ENCODE peak calls at places on chromosomes 5 and 9, in eight cellular contexts. W is astrocyte, X is body of pancreas, O is tibial nerve, H is neural progenitor cell, N is A549, Q is dorsolateral prefrontal cortex, A is fibroblast of lung. T is an unnamed sample.

GRCh38 chr5:59416441-59416840 is 477.1 kb downstream of the PDE4D start:
- DNase-seq in Q (no peak), X (no peak), N (peak; percentile 66), A (peak; percentile 87), W (peak; percentile 3), O (no peak), H (no peak), T (no peak)

GRCh38 chr5:171397599-171397998 is 9.9 kb downstream of the NPM1 start:
- DNase-seq in A (no peak), H (no peak), O (no peak), N (no peak), W (no peak), X (no peak), Q (no peak), T (no peak)

GRCh38 chr9:19028835-19029451 is 4.1 kb downstream of the SAXO1 start:
- DNase-seq in O (peak; percentile 45), H (peak; percentile 81), Q (no peak), A (peak; percentile 83), N (peak; percentile 66), X (peak; percentile 33), W (peak; percentile 33), T (no peak)

GRCh38 chr9:131500939-131501541 is 1.7 kb upstream of the POMT1 start:
- DNase-seq in X (no peak), H (no peak), Q (no peak), O (no peak), W (peak; percentile 58), A (peak; percentile 47), N (no peak), T (no peak)

GRCh38 chr5:79794347-79794746 is 104.7 kb downstream of the CMYA5 start:
- DNase-seq in X (no peak), H (no peak), A (no peak), N (no peak), W (no peak), O (no peak), Q (no peak), T (no peak)

GRCh38 chr5:143495823-143496275 is 92.4 kb upstream of the NR3C1 start:
- DNase-seq in A (peak; percentile 91), Q (no peak), H (no peak), O (no peak), W (peak; percentile 67), X (no peak), N (peak; percentile 89), T (no peak)

GRCh38 chr9:32264171-32264862 is 120.1 kb upstream of the ACO1 start:
- DNase-seq in W (peak; percentile 1), H (peak; percentile 69), N (no peak), X (no peak), Q (no peak), A (peak; percentile 1), O (no peak), T (no peak)

GRCh38 chr9:124483481-124483880 is 23.7 kb downstream of the NR5A1 start:
- DNase-seq in Q (no peak), N (no peak), X (no peak), A (no peak), H (no peak), W (no peak), O (no peak), T (no peak)

GRCh38 chr5:158639876-158640570 is 459.7 kb downstream of the EBF1 start:
- DNase-seq in Q (no peak), A (peak; percentile 25), N (no peak), X (no peak), H (no peak), W (no peak), O (no peak), T (no peak)

GRCh38 chr5:158642852-158643251 is 456.9 kb downstream of the EBF1 start:
- DNase-seq in A (no peak), N (no peak), O (no peak), X (no peak), Q (no peak), H (no peak), W (no peak), T (no peak)

GRCh38 chr5:158644301-158644700 is 455.4 kb downstream of the EBF1 start:
- DNase-seq in O (no peak), Q (no peak), H (no peak), X (no peak), W (no peak), A (no peak), N (no peak), T (no peak)

GRCh38 chr5:158640581-158640980 is 459.1 kb downstream of the EBF1 start:
- DNase-seq in H (no peak), N (no peak), W (peak; percentile 31), X (no peak), A (peak; percentile 55), O (no peak), Q (no peak), T (no peak)

DNA sequence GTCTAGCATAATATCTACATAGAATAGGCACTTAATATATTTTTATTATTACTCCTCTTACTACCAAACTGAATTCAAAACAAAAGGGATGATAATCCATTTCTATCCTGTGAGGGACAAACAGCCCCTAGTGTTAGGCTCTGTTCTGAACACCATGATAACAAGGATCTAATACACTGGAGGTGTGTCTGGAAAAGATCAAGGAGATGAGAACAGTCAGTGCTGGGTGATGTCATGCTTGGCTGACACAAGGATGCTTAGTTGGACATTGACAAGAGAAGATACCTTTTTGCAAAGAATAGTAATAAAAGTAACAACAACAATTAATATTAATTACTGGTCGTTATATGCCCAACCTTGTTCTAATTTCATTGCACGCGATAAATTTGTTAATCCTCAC is 458.7 kb downstream of the EBF1 start:
- DNase-seq in W (no peak), A (no peak), N (no peak), Q (no peak), H (no peak), O (no peak), X (no peak), T (no peak)
- H3K27ac ChIP-seq in W (no peak overlapping the region), A (no peak overlapping the region), N (no peak overlapping the region), Q (no peak overlapping the region), H (no peak overlapping the region), O (no peak overlapping the region), X (no peak overlapping the region), T (no peak overlapping the region)

GRCh38 chr9:88523056-88523455 is 11.9 kb upstream of the NXNL2 start:
- DNase-seq in W (peak; percentile 87), H (no peak), X (no peak), O (no peak), A (no peak), Q (no peak), N (no peak), T (no peak)

GRCh38 chr9:88521308-88521707 is 13.7 kb upstream of the NXNL2 start:
- DNase-seq in W (peak; percentile 26), H (no peak), X (no peak), O (no peak), A (no peak), Q (no peak), N (no peak), T (no peak)

GRCh38 chr9:88524911-88525310 is 10.1 kb upstream of the NXNL2 start:
- DNase-seq in X (no peak), N (no peak), H (no peak), W (no peak), A (no peak), O (no peak), Q (no peak), T (no peak)

GRCh38 chr9:88527626-88528025 is 7.4 kb upstream of the NXNL2 start:
- DNase-seq in N (no peak), X (no peak), Q (no peak), H (no peak), O (no peak), W (no peak), A (no peak), T (no peak)

DNA sequence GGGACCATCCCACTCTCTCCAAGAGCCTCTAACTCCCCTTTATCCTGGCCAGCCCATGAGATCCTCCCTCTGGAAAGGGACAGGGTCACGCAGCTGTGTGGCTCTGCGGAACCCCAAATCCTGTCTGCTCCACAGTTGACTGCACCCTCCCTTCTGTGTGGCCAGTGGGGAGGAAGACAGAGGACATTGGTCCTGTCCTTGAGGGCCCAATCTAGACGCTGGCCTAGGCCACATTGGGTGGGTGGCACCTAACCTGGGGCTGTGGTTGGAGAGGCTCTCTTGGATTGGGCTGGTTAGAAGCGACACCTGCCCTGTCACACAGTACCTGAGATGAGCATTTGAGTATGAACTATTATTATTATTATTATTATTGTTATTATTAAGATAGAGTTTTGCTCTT is 12.6 kb upstream of the NXNL2 start:
- DNase-seq in W (no peak), H (no peak), A (no peak), N (no peak), O (no peak), X (no peak), Q (no peak), T (no peak)
- H3K27ac ChIP-seq in W (no peak overlapping the region), H (no peak overlapping the region), A (no peak overlapping the region), N (no peak overlapping the region), O (no peak overlapping the region), X (no peak overlapping the region), Q (no peak overlapping the region), T (no peak overlapping the region)

GRCh38 chr5:135377751-135378680 is 21.0 kb downstream of the MACROH2A1 start:
- DNase-seq in A (no peak), H (no peak), W (no peak), N (no peak), Q (no peak), X (no peak), O (no peak), T (no peak)

GRCh38 chr5:135375040-135375439 is 24.0 kb downstream of the MACROH2A1 start:
- DNase-seq in O (no peak), H (no peak), W (no peak), X (no peak), A (no peak), Q (no peak), N (no peak), T (peak; percentile 65)

GRCh38 chr5:135382131-135382530 is 16.9 kb downstream of the MACROH2A1 start:
- DNase-seq in X (no peak), O (no peak), N (no peak), A (no peak), Q (no peak), W (no peak), H (no peak), T (no peak)

GRCh38 chr5:135376961-135377621 is 21.9 kb downstream of the MACROH2A1 start:
- DNase-seq in X (no peak), N (no peak), A (no peak), W (no peak), H (no peak), Q (no peak), O (no peak), T (no peak)

DNA sequence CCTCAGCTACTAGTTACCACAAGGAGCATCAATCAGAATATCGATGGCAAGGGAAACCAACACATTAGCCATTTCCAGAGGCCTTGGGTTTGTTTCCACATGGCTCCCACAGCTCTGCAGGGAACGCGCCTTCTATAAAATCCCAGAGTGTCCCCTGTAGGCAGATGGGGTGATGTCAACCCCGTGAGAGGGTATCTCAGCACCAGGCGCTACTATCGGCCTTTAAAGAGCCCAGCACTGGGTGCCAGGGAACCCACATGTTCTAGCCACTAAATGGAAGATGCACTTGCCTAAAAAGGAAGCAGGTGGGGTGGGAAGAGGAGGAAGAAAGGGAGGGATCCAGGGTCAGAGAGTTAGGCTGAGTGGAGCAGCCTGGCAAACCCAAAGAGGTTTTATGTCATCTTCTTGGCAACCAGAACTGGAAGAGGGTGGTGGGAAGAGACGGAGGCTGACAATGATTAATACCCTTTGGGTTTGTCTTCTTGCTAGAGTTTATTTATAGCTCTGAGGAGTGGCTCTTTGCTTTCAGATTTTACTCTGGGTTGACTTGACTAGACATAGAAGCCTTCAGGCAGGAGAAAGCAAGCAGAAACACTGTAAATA is 19.9 kb downstream of the MACROH2A1 start:
- DNase-seq in O (no peak), Q (no peak), N (peak; percentile 23), H (no peak), A (no peak), X (no peak), W (peak; percentile 64), T (no peak)
- H3K27ac ChIP-seq in O (no peak overlapping the region), Q (no peak overlapping the region), N (no peak overlapping the region), H (no peak overlapping the region), A (no peak overlapping the region), X (no peak overlapping the region), W (no peak overlapping the region), T (peak overlapping the region; percentile 63)

GRCh38 chr5:34709861-34710673 is 53.9 kb downstream of the RAI14 start:
- DNase-seq in Q (no peak), H (no peak), A (peak; percentile 88), N (no peak), W (peak; percentile 99), X (no peak), O (no peak), T (no peak)
- H3K27ac ChIP-seq in Q (no peak overlapping the region), H (no peak overlapping the region), A (peak overlapping the region; percentile 44), N (no peak overlapping the region), W (peak overlapping the region; percentile 95), X (no peak overlapping the region), O (no peak overlapping the region), T (no peak overlapping the region)